ENCODE peak calls at places on chromosomes 2 and 18, in four cellular contexts. One of them, this sample, is unnamed.
A peak's percentile ranks its signal among the peaks of the same experiment; 100 is the strongest.

GRCh38 chr2:174399171-174399570 is 3.6 kb downstream of the SCRN3 start:
- DNase-seq in NT2/D1: no peak
- DNase-seq in uterus: no peak
- DNase-seq in mammary epithelial cell: no peak
- DNase-seq in this sample: no peak

GRCh38 chr2:234436482-234436837 is 60.4 kb downstream of the ARL4C start:
- DNase-seq in NT2/D1: no peak
- DNase-seq in uterus: no peak
- DNase-seq in mammary epithelial cell: no peak
- DNase-seq in this sample: no peak

GRCh38 chr18:6553234-6553900 is 138.7 kb upstream of the L3MBTL4 start:
- DNase-seq in NT2/D1: no peak
- DNase-seq in uterus: no peak
- DNase-seq in mammary epithelial cell: peak; percentile 8
- DNase-seq in this sample: no peak

GRCh38 chr2:4219121-4219520 is 515.7 kb downstream of the DCDC2C start:
- DNase-seq in NT2/D1: no peak
- DNase-seq in uterus: no peak
- DNase-seq in mammary epithelial cell: no peak
- DNase-seq in this sample: no peak

GRCh38 chr2:164705412-164706167 is 84.3 kb upstream of the GRB14 start:
- DNase-seq in NT2/D1: no peak
- DNase-seq in uterus: no peak
- DNase-seq in mammary epithelial cell: no peak
- DNase-seq in this sample: no peak

GRCh38 chr2:224433442-224433841 is 31.5 kb upstream of the FAM124B start:
- DNase-seq in NT2/D1: peak; percentile 93
- DNase-seq in uterus: no peak
- DNase-seq in mammary epithelial cell: no peak
- DNase-seq in this sample: peak; percentile 91

GRCh38 chr2:35495182-35495581 is 860.4 kb upstream of the CRIM1 start:
- DNase-seq in NT2/D1: peak; percentile 5
- DNase-seq in uterus: no peak
- DNase-seq in mammary epithelial cell: no peak
- DNase-seq in this sample: no peak

GRCh38 chr18:36326771-36327170 is 29.3 kb downstream of the FHOD3 start:
- DNase-seq in NT2/D1: no peak
- DNase-seq in uterus: no peak
- DNase-seq in mammary epithelial cell: no peak
- DNase-seq in this sample: no peak

GRCh38 chr2:170813611-170814550 is 2.8 kb upstream of the GAD1 start:
- DNase-seq in NT2/D1: peak; percentile 87
- DNase-seq in uterus: no peak
- DNase-seq in mammary epithelial cell: peak; percentile 57
- DNase-seq in this sample: no peak

GRCh38 chr2:167212054-167212648 is 323.9 kb downstream of the XIRP2 start:
- DNase-seq in NT2/D1: peak; percentile 40
- DNase-seq in uterus: no peak
- DNase-seq in mammary epithelial cell: peak; percentile 32
- DNase-seq in this sample: no peak

GRCh38 chr2:8234253-8234652 is 447.6 kb upstream of the ID2 start:
- DNase-seq in NT2/D1: no peak
- DNase-seq in uterus: no peak
- DNase-seq in mammary epithelial cell: no peak
- DNase-seq in this sample: no peak

GRCh38 chr2:135960598-135961551 is 24.6 kb downstream of the DARS1 start:
- DNase-seq in NT2/D1: no peak
- DNase-seq in uterus: no peak
- DNase-seq in mammary epithelial cell: no peak
- DNase-seq in this sample: peak; percentile 11

GRCh38 chr2:105875241-105875640 is 130.5 kb downstream of the NCK2 start:
- DNase-seq in NT2/D1: no peak
- DNase-seq in uterus: no peak
- DNase-seq in mammary epithelial cell: no peak
- DNase-seq in this sample: no peak

GRCh38 chr2:127525692-127526141 is 572 bp downstream of the IWS1 start:
- DNase-seq in NT2/D1: no peak
- DNase-seq in uterus: no peak
- DNase-seq in mammary epithelial cell: peak; percentile 59
- DNase-seq in this sample: no peak

GRCh38 chr2:230687498-230687897 is 25.1 kb upstream of the CAB39 start:
- DNase-seq in NT2/D1: no peak
- DNase-seq in uterus: no peak
- DNase-seq in mammary epithelial cell: peak; percentile 68
- DNase-seq in this sample: no peak

DNA sequence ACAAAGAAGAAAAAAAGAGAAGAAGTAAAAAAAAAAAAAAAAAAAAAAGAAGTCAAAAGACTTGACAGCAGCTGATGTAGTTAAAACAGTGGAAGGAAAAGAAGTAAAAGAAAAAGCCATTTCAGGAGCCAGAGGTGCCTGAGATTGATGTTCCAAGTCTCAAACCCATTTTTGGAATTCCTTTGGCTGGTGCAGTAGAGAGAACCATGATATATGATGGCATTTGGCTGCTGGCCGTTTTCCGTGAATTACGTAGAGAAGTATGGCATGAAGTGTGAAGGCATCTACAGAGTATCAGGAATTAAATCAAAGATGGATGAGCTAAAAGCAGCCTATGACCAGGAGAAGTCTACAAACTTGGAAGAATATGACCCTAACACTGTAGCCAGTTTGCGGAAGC is 7.6 kb upstream of the CHST10 start:
- DNase-seq in NT2/D1: no peak
- DNase-seq in uterus: peak; percentile 26
- DNase-seq in mammary epithelial cell: no peak
- DNase-seq in this sample: no peak
- H3K4me1 ChIP-seq in NT2/D1: peaks cover 3% of the 10 kb centered on the region
- H3K4me1 ChIP-seq in uterus: no peaks in the 10 kb centered on the region
- H3K4me1 ChIP-seq in mammary epithelial cell: no peaks in the 10 kb centered on the region
- H3K4me1 ChIP-seq in this sample: no peaks in the 10 kb centered on the region

DNA sequence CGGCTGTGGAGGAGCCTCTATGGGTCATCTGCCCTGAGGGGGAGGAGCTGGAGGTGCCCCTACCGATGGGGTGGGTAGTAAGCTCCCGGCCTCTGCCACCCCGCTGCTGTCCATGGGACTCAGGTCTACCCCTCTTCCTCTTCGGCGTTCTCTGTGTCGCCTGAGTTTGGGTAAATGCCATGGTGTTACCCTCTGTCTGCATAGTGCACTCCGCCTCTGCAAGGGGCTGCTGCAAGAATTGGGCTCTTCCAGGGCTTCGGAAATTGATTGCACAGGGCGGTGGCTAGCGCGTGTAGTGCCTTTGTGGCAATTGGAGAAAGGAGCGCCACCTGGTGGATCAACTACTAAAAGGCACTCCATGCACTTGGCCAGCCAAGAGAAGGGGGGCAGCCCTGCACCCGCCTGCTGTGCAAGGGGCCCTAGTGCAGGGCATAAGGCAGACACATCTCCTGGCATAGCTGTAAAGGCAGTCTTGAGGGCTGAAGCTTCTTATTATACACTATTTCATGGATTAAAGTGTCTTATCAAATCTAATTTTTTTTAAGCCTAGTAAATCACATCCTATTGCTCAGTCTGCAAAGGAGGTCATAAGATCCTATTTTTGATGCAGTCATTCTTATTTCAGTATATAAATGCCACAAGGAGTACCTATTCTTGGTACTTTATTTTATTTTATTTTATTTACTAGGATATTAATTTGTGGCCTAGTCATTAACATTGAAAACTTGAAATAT is 308.9 kb downstream of the PDE11A start:
- DNase-seq in NT2/D1: peak; percentile 78
- DNase-seq in uterus: peak; percentile 67
- DNase-seq in mammary epithelial cell: peak; percentile 35
- DNase-seq in this sample: peak; percentile 74
- H3K4me3 ChIP-seq in NT2/D1: no peak overlapping the region
- H3K4me3 ChIP-seq in uterus: no peak overlapping the region
- H3K4me3 ChIP-seq in mammary epithelial cell: no peak overlapping the region
- H3K4me3 ChIP-seq in this sample: peak overlapping the region; percentile 20

GRCh38 chr2:215829261-215829660 is 184.1 kb downstream of the MREG start:
- DNase-seq in NT2/D1: no peak
- DNase-seq in uterus: no peak
- DNase-seq in mammary epithelial cell: no peak
- DNase-seq in this sample: no peak

GRCh38 chr2:215832791-215833190 is 180.6 kb downstream of the MREG start:
- DNase-seq in NT2/D1: no peak
- DNase-seq in uterus: no peak
- DNase-seq in mammary epithelial cell: no peak
- DNase-seq in this sample: no peak

GRCh38 chr2:215831296-215831913 is 181.9 kb downstream of the MREG start:
- DNase-seq in NT2/D1: no peak
- DNase-seq in uterus: peak; percentile 35
- DNase-seq in mammary epithelial cell: no peak
- DNase-seq in this sample: no peak

GRCh38 chr2:215828528-215829184 is 184.7 kb downstream of the MREG start:
- DNase-seq in NT2/D1: peak; percentile 72
- DNase-seq in uterus: peak; percentile 33
- DNase-seq in mammary epithelial cell: peak; percentile 67
- DNase-seq in this sample: peak; percentile 67

DNA sequence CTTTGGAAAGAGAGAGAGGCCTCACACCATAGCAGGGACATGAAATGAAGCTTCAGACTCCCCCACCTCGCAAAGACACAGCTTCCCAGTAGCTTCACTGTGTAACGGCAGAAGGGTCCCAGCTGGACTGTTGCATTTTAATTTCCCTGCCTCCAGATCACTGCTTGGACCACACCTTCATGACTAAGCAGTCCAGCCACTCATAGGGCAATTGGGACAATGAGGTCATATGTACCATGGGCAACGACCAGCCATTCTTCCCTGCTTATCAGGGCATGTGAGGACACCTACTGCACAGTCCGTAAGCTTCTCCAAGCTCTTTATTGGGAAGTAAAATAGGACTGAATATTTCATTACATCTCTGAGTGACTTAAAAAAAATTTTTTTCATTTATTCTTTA is 183.0 kb downstream of the MREG start:
- DNase-seq in NT2/D1: no peak
- DNase-seq in uterus: peak; percentile 30
- DNase-seq in mammary epithelial cell: peak; percentile 60
- DNase-seq in this sample: no peak
- H3K4me1 ChIP-seq in NT2/D1: no peaks in the 10 kb centered on the region
- H3K4me1 ChIP-seq in uterus: no peaks in the 10 kb centered on the region
- H3K4me1 ChIP-seq in mammary epithelial cell: peaks cover 27% of the 10 kb centered on the region
- H3K4me1 ChIP-seq in this sample: no peaks in the 10 kb centered on the region

DNA sequence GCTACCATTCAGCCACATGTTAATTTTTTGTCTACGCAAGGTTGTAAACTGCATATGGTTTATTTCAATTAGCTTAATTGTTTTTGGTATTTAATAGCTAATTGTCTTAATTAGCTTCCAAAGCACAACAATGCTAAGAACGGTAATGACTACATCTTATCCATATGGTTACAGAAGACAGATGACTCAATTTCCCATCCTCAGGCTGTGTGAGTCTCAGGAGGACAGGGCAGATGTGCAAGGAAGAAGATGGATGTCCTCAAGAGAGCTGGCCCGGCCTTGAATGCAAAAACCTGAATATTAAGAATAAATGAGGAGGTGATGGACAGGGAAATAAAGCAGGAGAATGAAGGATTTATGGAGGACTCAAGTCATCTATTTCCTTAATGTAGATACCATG is 31.4 kb downstream of the SLC4A3 start:
- DNase-seq in NT2/D1: no peak
- DNase-seq in uterus: no peak
- DNase-seq in mammary epithelial cell: no peak
- DNase-seq in this sample: no peak
- H3K4me3 ChIP-seq in NT2/D1: no peak overlapping the region
- H3K4me3 ChIP-seq in uterus: no peak overlapping the region
- H3K4me3 ChIP-seq in mammary epithelial cell: no peak overlapping the region
- H3K4me3 ChIP-seq in this sample: no peak overlapping the region

DNA sequence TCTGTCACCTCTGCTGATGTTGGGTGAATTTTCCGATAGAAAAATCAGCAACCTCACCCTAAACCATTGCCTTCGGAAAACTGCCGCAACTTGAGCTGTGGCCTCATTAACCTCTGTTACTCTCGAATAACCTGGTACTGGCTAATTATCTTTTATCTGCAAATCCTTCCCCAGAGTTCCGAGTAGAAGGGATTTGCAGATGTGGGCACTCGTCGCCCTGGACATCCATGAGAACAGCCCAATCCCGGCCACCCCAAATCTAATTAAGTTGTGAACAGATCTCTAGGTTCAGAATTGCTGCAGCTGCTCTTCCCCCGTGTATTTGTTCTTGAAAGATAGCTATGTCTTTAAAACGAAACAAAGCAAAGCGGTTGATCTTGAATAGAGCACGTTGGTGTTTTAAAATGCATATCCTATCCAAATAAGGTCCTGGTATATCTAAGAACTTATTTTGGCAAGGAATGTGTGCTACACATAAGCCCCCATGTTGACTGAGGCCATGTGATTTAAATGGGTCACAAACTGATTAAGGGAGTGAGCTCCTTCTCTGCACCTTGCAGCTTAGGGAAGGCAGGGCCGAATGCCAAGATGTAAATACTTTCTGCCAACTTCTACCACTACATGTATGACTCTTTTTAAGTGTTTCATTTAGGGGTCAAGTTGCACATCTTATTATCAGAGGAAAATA is 88.2 kb downstream of the MTCL1 start:
- DNase-seq in NT2/D1: no peak
- DNase-seq in uterus: no peak
- DNase-seq in mammary epithelial cell: no peak
- DNase-seq in this sample: no peak
- H3K4me1 ChIP-seq in NT2/D1: peaks cover 10% of the 10 kb centered on the region
- H3K4me1 ChIP-seq in uterus: no peaks in the 10 kb centered on the region
- H3K4me1 ChIP-seq in mammary epithelial cell: peaks cover 34% of the 10 kb centered on the region
- H3K4me1 ChIP-seq in this sample: peaks cover 4% of the 10 kb centered on the region

GRCh38 chr2:25252291-25253152 is 84.1 kb upstream of the POMC start:
- DNase-seq in NT2/D1: peak; percentile 92
- DNase-seq in uterus: peak; percentile 72
- DNase-seq in mammary epithelial cell: no peak
- DNase-seq in this sample: no peak
- H3K4me3 ChIP-seq in NT2/D1: peak overlapping the region; percentile 47
- H3K4me3 ChIP-seq in uterus: peak overlapping the region; percentile 67
- H3K4me3 ChIP-seq in mammary epithelial cell: no peak overlapping the region
- H3K4me3 ChIP-seq in this sample: peak overlapping the region; percentile 79

GRCh38 chr2:69623236-69623635 is 20.3 kb downstream of the AAK1 start:
- DNase-seq in NT2/D1: no peak
- DNase-seq in uterus: no peak
- DNase-seq in mammary epithelial cell: no peak
- DNase-seq in this sample: no peak
- H3K4me1 ChIP-seq in NT2/D1: no peaks in the 10 kb centered on the region
- H3K4me1 ChIP-seq in uterus: peaks cover 10% of the 10 kb centered on the region
- H3K4me1 ChIP-seq in mammary epithelial cell: peaks cover 5% of the 10 kb centered on the region
- H3K4me1 ChIP-seq in this sample: peaks cover 4% of the 10 kb centered on the region

This sample was measured in iPS DF 6.9.